ENCODE peak calls at places on chromosomes 1 and 21, in eight cellular contexts. W is epithelial cell of esophagus; J is A549; B is HFF-Myc; N is CD4-positive, alpha-beta T cell; C is osteocyte; S is brain microvascular endothelial cell; L is sigmoid colon. D is an unnamed sample.

GRCh38 chr1:30123896-30124295 is 599.5 kb downstream of the MATN1 start:
- DNase-seq in W (no peak), J (no peak), B (no peak), N (no peak), C (no peak), S (no peak), L (no peak), D (no peak)

GRCh38 chr1:29426701-29427279 is 190.5 kb downstream of the PTPRU start:
- DNase-seq in W (no peak), J (no peak), B (no peak), N (no peak), C (peak; percentile 77), S (no peak), L (peak; percentile 40), D (no peak)

GRCh38 chr1:7401814-7402547 is 369.1 kb upstream of the VAMP3 start:
- DNase-seq in W (peak; percentile 98), J (peak; percentile 98), B (peak; percentile 93), N (no peak), C (peak; percentile 84), S (peak; percentile 99), L (no peak), D (no peak)

GRCh38 chr1:84122780-84123382 is 21.2 kb upstream of the PRKACB start:
- DNase-seq in W (peak; percentile 67), J (peak; percentile 46), B (peak; percentile 16), N (peak; percentile 44), C (no peak), S (peak; percentile 74), L (peak; percentile 53), D (no peak)

GRCh38 chr1:81851217-81851616 is 50.5 kb downstream of the ADGRL2 start:
- DNase-seq in W (no peak), J (no peak), B (no peak), N (no peak), C (no peak), S (no peak), L (no peak), D (no peak)

GRCh38 chr1:7810395-7810794 is 26.3 kb downstream of the PER3 start:
- DNase-seq in W (peak; percentile 95), J (peak; percentile 5), B (peak; percentile 40), N (no peak), C (no peak), S (peak; percentile 99), L (no peak), D (no peak)

GRCh38 chr1:1890506-1891348 is at the start of gene GNB1:
- DNase-seq in W (peak; percentile 88), J (peak; percentile 84), B (peak; percentile 43), N (peak; percentile 86), C (peak; percentile 97), S (peak; percentile 62), L (peak; percentile 92), D (peak; percentile 74)

GRCh38 chr1:107474877-107475612 is 334.2 kb downstream of the NTNG1 start:
- DNase-seq in W (no peak), J (no peak), B (no peak), N (no peak), C (no peak), S (no peak), L (no peak), D (no peak)

GRCh38 chr1:81548918-81549587 is 251.7 kb upstream of the ADGRL2 start:
- DNase-seq in W (no peak), J (no peak), B (no peak), N (no peak), C (no peak), S (no peak), L (no peak), D (no peak)

GRCh38 chr1:78348526-78349284 is 142.1 kb upstream of the PTGFR start:
- DNase-seq in W (no peak), J (no peak), B (no peak), N (no peak), C (no peak), S (peak; percentile 7), L (no peak), D (no peak)

GRCh38 chr1:104932030-104932915 is 1182.6 kb downstream of the AMY1C start:
- DNase-seq in W (no peak), J (no peak), B (no peak), N (no peak), C (no peak), S (no peak), L (no peak), D (no peak)

GRCh38 chr1:243325305-243325890 is 69.6 kb downstream of the SDCCAG8 start:
- DNase-seq in W (peak; percentile 64), J (peak; percentile 64), B (peak; percentile 42), N (no peak), C (no peak), S (peak; percentile 66), L (no peak), D (no peak)

GRCh38 chr21:37281993-37282392 is 14.9 kb upstream of the VPS26C start:
- DNase-seq in W (peak; percentile 29), J (no peak), B (no peak), N (no peak), C (no peak), S (no peak), L (no peak), D (no peak)

DNA sequence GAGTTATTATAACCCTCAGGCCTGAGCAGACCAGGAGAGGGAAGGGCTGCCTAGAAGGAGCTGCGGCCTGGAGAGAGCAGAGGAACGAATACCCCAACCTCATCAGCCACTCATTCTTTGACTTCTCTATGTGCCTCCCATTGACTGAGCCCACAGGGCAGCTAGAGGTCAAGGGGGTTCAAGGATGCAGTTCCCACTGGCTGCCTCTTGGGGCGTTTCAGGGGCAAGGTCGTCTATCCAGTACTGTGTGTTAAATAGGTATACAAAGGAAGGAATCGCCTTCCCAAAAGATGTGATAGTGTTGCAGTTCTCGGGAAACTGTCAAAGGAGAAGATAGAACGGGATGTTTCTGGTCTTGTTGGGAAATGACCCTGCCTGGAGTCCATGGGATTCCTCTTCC is 250.6 kb downstream of the PRDM2 start:
- DNase-seq in W (no peak), J (no peak), B (no peak), N (no peak), C (peak; percentile 48), S (no peak), L (no peak), D (no peak)
- TF ChIP-seq CTCF in W (no peak), J (no peak), B (no peak), N (no peak), C (no peak), S (peak; percentile 13), L (no peak), D (no peak)

GRCh38 chr1:55386456-55386855 is 171.3 kb upstream of the USP24 start:
- DNase-seq in W (no peak), J (no peak), B (no peak), N (no peak), C (no peak), S (no peak), L (no peak), D (no peak)

GRCh38 chr1:55381983-55382382 is 166.8 kb upstream of the USP24 start:
- DNase-seq in W (no peak), J (no peak), B (no peak), N (no peak), C (no peak), S (no peak), L (no peak), D (no peak)

GRCh38 chr1:55382699-55383377 is 167.7 kb upstream of the USP24 start:
- DNase-seq in W (no peak), J (no peak), B (no peak), N (no peak), C (no peak), S (no peak), L (peak; percentile 70), D (no peak)

GRCh38 chr1:55385402-55386018 is 170.3 kb upstream of the USP24 start:
- DNase-seq in W (no peak), J (no peak), B (no peak), N (no peak), C (no peak), S (no peak), L (no peak), D (no peak)

GRCh38 chr1:55384589-55385136 is 169.5 kb upstream of the USP24 start:
- DNase-seq in W (no peak), J (no peak), B (no peak), N (no peak), C (no peak), S (no peak), L (no peak), D (no peak)
- TF ChIP-seq CTCF in W (no peak), J (no peak), B (no peak), N (no peak), C (no peak), S (no peak), L (no peak), D (no peak)

GRCh38 chr1:219876798-219877209 is 51.6 kb downstream of the SLC30A10 start:
- DNase-seq in W (peak; percentile 6), J (peak; percentile 36), B (no peak), N (no peak), C (no peak), S (no peak), L (no peak), D (no peak)
- TF ChIP-seq CTCF in W (no peak), J (peak; percentile 45), B (no peak), N (no peak), C (peak; percentile 54), S (peak; percentile 46), L (no peak), D (peak; percentile 48)

DNA sequence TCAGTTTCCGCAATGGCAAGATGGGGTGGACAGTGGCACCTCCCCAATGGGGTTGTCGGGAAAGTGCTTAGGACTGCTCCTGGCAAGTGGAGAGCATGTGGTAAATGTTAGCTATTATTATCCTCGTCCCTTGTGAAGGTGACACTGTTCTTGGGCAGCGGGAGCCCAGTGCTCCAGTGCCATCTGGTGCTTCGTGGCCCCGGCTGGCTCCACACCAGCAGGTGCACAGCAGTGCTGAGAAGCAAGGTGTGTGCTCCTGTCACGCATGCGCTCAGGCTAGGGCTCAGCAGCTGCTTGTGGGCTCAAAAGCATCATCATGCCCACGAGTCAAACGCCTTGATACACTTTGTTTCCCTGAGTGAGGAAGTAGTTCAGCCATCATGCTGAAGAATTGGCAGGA is 24.9 kb upstream of the KCNC4 start:
- DNase-seq in W (no peak), J (no peak), B (no peak), N (no peak), C (no peak), S (no peak), L (no peak), D (no peak)
- TF ChIP-seq CTCF in W (no peak), J (no peak), B (no peak), N (no peak), C (no peak), S (no peak), L (no peak), D (no peak)

DNA sequence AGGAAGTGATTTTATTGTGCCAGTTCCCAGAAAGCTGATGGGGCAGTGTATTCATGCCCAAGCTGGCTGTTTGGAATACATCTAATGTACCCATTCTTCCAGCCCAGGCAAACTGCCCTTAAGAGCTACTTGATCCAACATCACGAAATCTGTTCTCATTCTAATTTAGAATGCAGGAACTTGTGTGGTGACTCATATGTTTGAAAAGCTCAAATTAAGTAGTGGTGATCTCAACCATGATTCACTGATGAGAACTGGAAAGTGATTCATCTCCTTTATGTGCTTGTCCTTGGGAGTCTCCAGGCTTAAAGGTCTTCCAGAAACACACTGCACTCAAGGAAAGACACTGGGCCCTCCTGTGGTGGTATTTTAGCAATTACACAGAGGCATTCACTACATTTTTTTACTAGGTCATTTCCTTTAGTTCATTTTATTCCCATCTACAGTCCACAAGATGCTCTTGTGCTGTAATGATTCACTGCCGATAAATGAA is 65.4 kb downstream of the RPE65 start:
- DNase-seq in W (peak; percentile 98), J (peak; percentile 89), B (peak; percentile 98), N (no peak), C (no peak), S (peak; percentile 99), L (no peak), D (no peak)
- TF ChIP-seq CTCF in W (peak; percentile 40), J (peak; percentile 41), B (peak; percentile 36), N (no peak), C (peak; percentile 47), S (peak; percentile 56), L (no peak), D (no peak)

D was measured in D721Med.